ENCODE peak calls at places on chromosomes 4 and X, in four cellular contexts. X, B, S and I are unnamed samples.

GRCh38 chrX:78125148-78125547 is 14.3 kb downstream of the TAF9B start:
- DNase-seq in X (no peak), B (no peak), S (no peak), I (no peak)

GRCh38 chr4:113869743-113870375 is 108.3 kb upstream of the CAMK2D start:
- DNase-seq in X (no peak), B (no peak), S (no peak), I (no peak)

GRCh38 chr4:16079046-16079445 is 4.8 kb downstream of the PROM1 start:
- DNase-seq in X (no peak), B (no peak), S (no peak), I (no peak)

GRCh38 chr4:89196745-89197144 is 85.4 kb downstream of the TIGD2 start:
- DNase-seq in X (no peak), B (peak; percentile 36), S (no peak), I (no peak)

GRCh38 chr4:156192033-156192432 is 238.4 kb upstream of the CTSO start:
- DNase-seq in X (no peak), B (no peak), S (no peak), I (no peak)

GRCh38 chr4:156672924-156673323 is 298.7 kb downstream of the PDGFC start:
- DNase-seq in X (no peak), B (no peak), S (no peak), I (no peak)

GRCh38 chr4:53962516-53963225 is 101.7 kb downstream of the CHIC2 start:
- DNase-seq in X (no peak), B (no peak), S (peak; percentile 43), I (no peak)

GRCh38 chrX:40434947-40435346 is 145.8 kb upstream of the ATP6AP2 start:
- DNase-seq in X (peak; percentile 79), B (no peak), S (peak; percentile 51), I (peak; percentile 27)

GRCh38 chr4:153541426-153542096 is 75.4 kb downstream of the TMEM131L start:
- DNase-seq in X (no peak), B (no peak), S (no peak), I (no peak)

GRCh38 chrX:150036181-150036580 is 97.9 kb upstream of the EOLA2 start:
- DNase-seq in X (no peak), B (peak; percentile 53), S (peak; percentile 4), I (no peak)

GRCh38 chrX:150324035-150324728 is 38.9 kb upstream of the MAMLD1 start:
- DNase-seq in X (peak; percentile 3), B (peak; percentile 4), S (no peak), I (no peak)

GRCh38 chr4:132493476-132493875 is 655.6 kb upstream of the PCDH10 start:
- DNase-seq in X (no peak), B (no peak), S (no peak), I (no peak)

GRCh38 chrX:150581093-150581775 is 12.8 kb downstream of the MTM1 start:
- DNase-seq in X (no peak), B (peak; percentile 64), S (no peak), I (no peak)

GRCh38 chr4:16253127-16253960 is 27.1 kb upstream of the TAPT1 start:
- DNase-seq in X (no peak), B (peak; percentile 71), S (no peak), I (no peak)

GRCh38 chr4:147984065-147984777 is 252.3 kb downstream of the ARHGAP10 start:
- DNase-seq in X (peak; percentile 54), B (peak; percentile 38), S (peak; percentile 55), I (peak; percentile 67)

GRCh38 chrX:87805829-87806490 is 288.4 kb downstream of the KLHL4 start:
- DNase-seq in X (no peak), B (no peak), S (no peak), I (no peak)

GRCh38 chr4:64157397-64157796 is 251.9 kb downstream of the TECRL start:
- DNase-seq in X (no peak), B (no peak), S (no peak), I (no peak)

GRCh38 chr4:184722798-184723197 is 11.1 kb downstream of the CENPU start:
- DNase-seq in X (peak; percentile 8), B (no peak), S (no peak), I (no peak)

GRCh38 chrX:30248854-30249253 is 1.9 kb downstream of the MAGEB1 start:
- DNase-seq in X (no peak), B (no peak), S (no peak), I (no peak)

GRCh38 chr4:178894126-178894525 is 1451.9 kb upstream of the AGA start:
- DNase-seq in X (no peak), B (no peak), S (no peak), I (no peak)

GRCh38 chr4:164768516-164768915 is 14.6 kb downstream of the SMIM31 start:
- DNase-seq in X (no peak), B (no peak), S (no peak), I (no peak)

GRCh38 chr4:66475596-66475995 is 805.3 kb upstream of the EPHA5 start:
- DNase-seq in X (no peak), B (no peak), S (no peak), I (no peak)

GRCh38 chr4:113760094-113760851 is 1.3 kb downstream of the CAMK2D start:
- DNase-seq in X (no peak), B (no peak), S (no peak), I (no peak)

GRCh38 chr4:34417160-34417559 is 1827.2 kb downstream of the ARAP2 start:
- DNase-seq in X (no peak), B (no peak), S (no peak), I (no peak)

GRCh38 chr4:83783179-83783578 is 247.3 kb downstream of the GPAT3 start:
- DNase-seq in X (no peak), B (no peak), S (no peak), I (no peak)

GRCh38 chrX:82757614-82758013 is 750.5 kb upstream of the POU3F4 start:
- DNase-seq in X (no peak), B (no peak), S (no peak), I (no peak)

GRCh38 chrX:10505726-10506125 is 114.7 kb downstream of the MID1 start:
- DNase-seq in X (no peak), B (no peak), S (no peak), I (no peak)

GRCh38 chrX:57103489-57103888 is 17.9 kb downstream of the SPIN2B start:
- DNase-seq in X (no peak), B (no peak), S (no peak), I (no peak)

GRCh38 chr4:56259595-56259994 is 127.7 kb downstream of the AASDH start:
- DNase-seq in X (no peak), B (no peak), S (no peak), I (no peak)

GRCh38 chr4:180665481-180665880 is 1577.7 kb upstream of the TENM3 start:
- DNase-seq in X (no peak), B (no peak), S (no peak), I (no peak)

GRCh38 chr4:112860731-112861377 is 188.6 kb upstream of the ANK2 start:
- DNase-seq in X (no peak), B (no peak), S (no peak), I (no peak)

GRCh38 chr4:7652906-7653305 is 218.2 kb upstream of the PSAPL1 start:
- DNase-seq in X (no peak), B (no peak), S (no peak), I (no peak)

GRCh38 chr4:166146806-166147540 is 273.9 kb downstream of the TLL1 start:
- DNase-seq in X (no peak), B (no peak), S (no peak), I (no peak)
- TF ChIP-seq FOXJ3 in X (no peak), B (no peak), S (no peak), I (no peak)

GRCh38 chr4:11791808-11792207 is 363.1 kb upstream of the HS3ST1 start:
- DNase-seq in X (no peak), B (no peak), S (no peak), I (no peak)

GRCh38 chr4:11790230-11790629 is 361.5 kb upstream of the HS3ST1 start:
- DNase-seq in X (no peak), B (no peak), S (no peak), I (no peak)
- TF ChIP-seq FOXJ3 in X (no peak), B (no peak), S (no peak), I (no peak)

GRCh38 chrX:119887721-119888425 is 7.8 kb upstream of the AKAP14 start:
- DNase-seq in X (peak; percentile 79), B (peak; percentile 54), S (peak; percentile 86), I (peak; percentile 86)
- TF ChIP-seq FOXJ3 in X (no peak), B (no peak), S (no peak), I (no peak)

GRCh38 chr4:38111717-38112116 is 151.5 kb downstream of the PTTG2 start:
- DNase-seq in X (no peak), B (no peak), S (no peak), I (no peak)

GRCh38 chr4:38115601-38116000 is 155.4 kb downstream of the PTTG2 start:
- DNase-seq in X (no peak), B (no peak), S (no peak), I (no peak)

GRCh38 chr4:38113136-38113535 is 152.9 kb downstream of the PTTG2 start:
- DNase-seq in X (no peak), B (no peak), S (no peak), I (no peak)

GRCh38 chr4:38114435-38114834 is 154.2 kb downstream of the PTTG2 start:
- DNase-seq in X (no peak), B (no peak), S (no peak), I (no peak)

DNA sequence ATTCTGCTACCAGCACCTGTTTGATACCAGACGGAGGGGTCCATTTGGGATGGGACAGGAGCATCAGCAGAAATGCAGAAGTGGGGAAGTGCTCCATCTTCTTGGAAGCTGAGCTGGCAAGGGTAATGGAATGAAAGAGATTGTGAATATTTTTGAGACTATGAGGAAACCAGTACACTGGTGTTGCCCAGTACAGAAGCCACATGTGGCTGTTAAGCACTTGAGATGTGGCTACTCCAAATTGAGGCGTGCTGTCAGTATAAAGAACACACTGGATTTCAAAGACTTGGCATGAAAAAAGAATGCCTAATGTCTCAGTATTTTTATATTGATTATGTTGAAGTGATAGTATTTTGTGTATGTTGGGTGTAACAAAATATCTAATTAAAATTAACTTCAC is 153.4 kb downstream of the PTTG2 start:
- DNase-seq in X (no peak), B (no peak), S (no peak), I (no peak)
- TF ChIP-seq FOXJ3 in X (no peak), B (no peak), S (no peak), I (no peak)

GRCh38 chrX:155070663-155070974 is 317 bp downstream of the CMC4 start:
- DNase-seq in X (no peak), B (no peak), S (peak; percentile 48), I (peak; percentile 11)

GRCh38 chrX:155069414-155069813 is 1.5 kb downstream of the CMC4 start:
- DNase-seq in X (no peak), B (no peak), S (no peak), I (no peak)

GRCh38 chrX:155070038-155070437 is 898 bp downstream of the CMC4 start:
- DNase-seq in X (peak; percentile 16), B (no peak), S (no peak), I (no peak)

GRCh38 chrX:155070975-155071693 is at the start of the genes BRCC3, CMC4 and MTCP1:
- DNase-seq in X (peak; percentile 90), B (peak; percentile 65), S (peak; percentile 93), I (peak; percentile 75)

DNA sequence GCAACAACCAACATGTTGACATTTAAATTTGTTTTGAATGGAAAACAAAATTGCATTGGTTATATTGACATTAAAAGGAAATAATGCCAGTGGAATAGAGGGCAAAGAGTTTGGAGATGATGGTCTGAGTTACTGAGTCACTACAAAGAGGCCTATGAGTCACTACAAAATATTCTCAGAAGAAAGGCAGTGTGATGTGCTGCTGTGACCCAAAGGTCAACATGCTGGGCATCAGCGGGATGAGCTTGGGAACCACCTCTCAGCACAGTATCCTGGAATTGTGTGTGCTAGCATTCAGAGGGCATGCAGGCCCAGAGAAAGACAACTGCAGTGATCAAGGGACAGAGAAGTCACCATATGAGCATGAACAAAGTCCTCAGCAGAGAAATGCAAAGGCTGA is 2.8 kb downstream of the CMC4 start:
- DNase-seq in X (peak; percentile 28), B (peak; percentile 46), S (no peak), I (no peak)
- TF ChIP-seq FOXJ3 in X (no peak), B (no peak), S (no peak), I (no peak)

GRCh38 chr4:177001271-177002175 is 208.8 kb upstream of the VEGFC start:
- DNase-seq in X (no peak), B (no peak), S (no peak), I (no peak)
- TF ChIP-seq FOXJ3 in X (no peak), B (no peak), S (no peak), I (no peak)